ENCODE peak calls at places on chromosome 20, in six cellular contexts. U is esophagus muscularis mucosa, C is endothelial cell of umbilical vein, G is OCI-LY7, H is cardiac muscle cell, A is tibial artery. M is an unnamed sample.

GRCh38 chr20:63807654-63808053 is 23.4 kb downstream of the ZBTB46 start:
- DNase-seq in A (no peak), U (no peak), H (no peak), C (no peak), G (no peak), M (no peak)

GRCh38 chr20:11144114-11144513 is 470.3 kb upstream of the JAG1 start:
- DNase-seq in U (no peak), C (peak), A (no peak), H (peak), G (no peak), M (no peak)

GRCh38 chr20:45993197-45993951 is 15.3 kb upstream of the MMP9 start:
- DNase-seq in H (no peak), C (no peak), A (no peak), G (no peak), U (no peak), M (no peak)

GRCh38 chr20:60970601-60971000 is 281.5 kb upstream of the CDH4 start:
- DNase-seq in A (no peak), U (no peak), G (no peak), C (no peak), H (no peak), M (no peak)

GRCh38 chr20:2914160-2914559 is 40.9 kb downstream of the PTPRA start:
- DNase-seq in A (no peak), G (peak), U (no peak), C (peak), H (peak), M (no peak)

GRCh38 chr20:40494238-40494637 is 194.8 kb downstream of the MAFB start:
- DNase-seq in H (no peak), A (no peak), U (no peak), G (no peak), C (no peak), M (no peak)

GRCh38 chr20:22814475-22815205 is 220.5 kb upstream of the SSTR4 start:
- DNase-seq in U (no peak), H (no peak), C (no peak), G (no peak), A (no peak), M (no peak)

GRCh38 chr20:38581013-38581412 is at the start of gene ADIG:
- DNase-seq in A (peak), C (no peak), U (no peak), H (no peak), G (no peak), M (no peak)

GRCh38 chr20:62362991-62363919 is 3.9 kb downstream of the LAMA5 start:
- DNase-seq in H (no peak), G (peak), C (no peak), U (no peak), A (peak), M (no peak)

GRCh38 chr20:31587545-31588389 is 17.3 kb upstream of the ID1 start:
- DNase-seq in C (peak), H (peak), A (peak), G (no peak), U (no peak), M (no peak)

GRCh38 chr20:9572690-9573089 is 58.3 kb downstream of the LAMP5 start:
- DNase-seq in G (no peak), C (no peak), U (no peak), A (no peak), H (no peak), M (peak)

GRCh38 chr20:61278296-61278695 is 26.2 kb downstream of the CDH4 start:
- DNase-seq in U (no peak), A (no peak), H (no peak), C (no peak), G (no peak), M (no peak)

GRCh38 chr20:25020901-25021301 is 28.4 kb upstream of the APMAP start:
- DNase-seq in G (no peak), C (no peak), A (peak), U (no peak), H (no peak), M (no peak)

GRCh38 chr20:33668087-33668790 is 1.5 kb downstream of the ACTL10 start:
- DNase-seq in C (no peak), G (peak), U (peak), H (no peak), A (peak), M (no peak)

GRCh38 chr20:33463332-33464101 is 20.0 kb upstream of the SNTA1 start:
- DNase-seq in A (no peak), U (no peak), C (no peak), G (no peak), H (no peak), M (no peak)

GRCh38 chr20:6651561-6651960 is 115.9 kb upstream of the BMP2 start:
- DNase-seq in G (no peak), A (no peak), U (no peak), C (no peak), H (no peak), M (no peak)

GRCh38 chr20:24778585-24779031 is 170.5 kb upstream of the CST7 start:
- DNase-seq in C (no peak), H (no peak), G (no peak), A (peak), U (no peak), M (no peak)

GRCh38 chr20:50992733-50993457 is 30.0 kb downstream of the KCNG1 start:
- DNase-seq in U (no peak), C (peak), G (peak), H (peak), A (no peak), M (peak)

GRCh38 chr20:32751309-32752020 is 8.2 kb upstream of the COMMD7 start:
- DNase-seq in A (no peak), H (no peak), U (no peak), C (no peak), G (no peak), M (peak)

GRCh38 chr20:46261456-46262253 is 46.6 kb downstream of the CDH22 start:
- DNase-seq in U (no peak), H (no peak), G (no peak), A (no peak), C (no peak), M (no peak)

GRCh38 chr20:53847118-53847842 is 223.1 kb downstream of the BCAS1 start:
- DNase-seq in A (no peak), C (no peak), H (no peak), U (no peak), G (peak), M (no peak)

GRCh38 chr20:3067139-3068009 is 4.0 kb upstream of the OXT start:
- DNase-seq in U (no peak), G (no peak), C (no peak), A (no peak), H (no peak), M (no peak)

GRCh38 chr20:16518784-16519084 is 54.5 kb downstream of the KIF16B start:
- DNase-seq in G (no peak), U (no peak), C (no peak), A (no peak), H (no peak), M (no peak)

GRCh38 chr20:63739129-63740069 is at the start of gene SLC2A4RG:
- DNase-seq in H (peak), U (no peak), G (peak), C (peak), A (peak), M (no peak)

GRCh38 chr20:32966881-32967781 is 37.1 kb downstream of the SUN5 start:
- DNase-seq in U (peak), C (no peak), H (no peak), A (peak), G (no peak), M (no peak)

GRCh38 chr20:2108987-2109386 is 7.4 kb downstream of the STK35 start:
- DNase-seq in U (no peak), C (no peak), A (peak), G (no peak), H (peak), M (no peak)

GRCh38 chr20:18543932-18544331 is 23.3 kb upstream of the SMIM26 start:
- DNase-seq in A (no peak), U (no peak), C (no peak), H (no peak), G (no peak), M (no peak)

GRCh38 chr20:41903614-41904013 is 285.4 kb upstream of the CHD6 start:
- DNase-seq in U (no peak), G (no peak), A (no peak), H (no peak), C (no peak), M (no peak)

GRCh38 chr20:59151820-59152219 is 11.8 kb upstream of the ZNF831 start:
- DNase-seq in A (no peak), G (no peak), C (no peak), H (no peak), U (no peak), M (no peak)

GRCh38 chr20:13028673-13029072 is 19.9 kb downstream of the SPTLC3 start:
- DNase-seq in U (no peak), A (no peak), C (no peak), G (no peak), H (peak), M (no peak)
- H3K27ac ChIP-seq in U (no peak), A (no peak), C (no peak), G (no peak), H (no peak), M (no peak)

GRCh38 chr20:43220612-43221011 is 30.9 kb upstream of the PTPRT start:
- DNase-seq in A (no peak), G (no peak), H (peak), U (no peak), C (no peak), M (no peak)
- H3K27ac ChIP-seq in A (peak), G (no peak), H (no peak), U (no peak), C (no peak), M (no peak)

GRCh38 chr20:57682184-57683038 is 27.4 kb downstream of the PMEPA1 start:
- DNase-seq in C (no peak), H (no peak), A (no peak), U (no peak), G (peak), M (no peak)
- H3K27ac ChIP-seq in C (no peak), H (no peak), A (peak), U (peak), G (peak), M (no peak)

GRCh38 chr20:48287552-48288170 is 502.4 kb upstream of the SULF2 start:
- DNase-seq in U (no peak), G (no peak), H (no peak), A (no peak), C (no peak), M (no peak)

GRCh38 chr20:48283470-48284110 is 498.3 kb upstream of the SULF2 start:
- DNase-seq in G (no peak), C (peak), H (peak), A (peak), U (no peak), M (no peak)

GRCh38 chr20:48284837-48285236 is 499.6 kb upstream of the SULF2 start:
- DNase-seq in G (no peak), H (no peak), C (no peak), A (no peak), U (no peak), M (no peak)

GRCh38 chr20:48286571-48287551 is 501.6 kb upstream of the SULF2 start:
- DNase-seq in A (no peak), U (no peak), C (peak), G (no peak), H (peak), M (no peak)

GRCh38 chr20:48285656-48286055 is 500.4 kb upstream of the SULF2 start:
- DNase-seq in H (no peak), G (no peak), U (no peak), C (no peak), A (no peak), M (no peak)
- H3K27ac ChIP-seq in H (no peak), G (no peak), U (no peak), C (no peak), A (peak), M (no peak)